ENCODE peak calls at places on chromosomes 3 and 15, in seven cellular contexts. O, F, Z, V, M, B and I are unnamed samples.

GRCh38 chr3:97613139-97613538 is 151.4 kb upstream of the ARL6 start:
- DNase-seq in Z (no peak), V (no peak), B (no peak), O (no peak), M (peak), F (no peak), I (no peak)

GRCh38 chr3:73401616-73402265 is 223.0 kb downstream of the PDZRN3 start:
- DNase-seq in Z (peak), O (peak), F (no peak), M (no peak), V (no peak), B (no peak), I (no peak)

GRCh38 chr15:96234109-96234892 is 96.2 kb upstream of the NR2F2 start:
- DNase-seq in V (no peak), O (no peak), F (peak), B (no peak), M (no peak), Z (peak), I (peak)

GRCh38 chr3:195195321-195196209 is 75.4 kb downstream of the XXYLT1 start:
- DNase-seq in B (no peak), F (no peak), M (peak), Z (no peak), V (no peak), O (peak), I (no peak)

GRCh38 chr3:20041197-20041780 is 1.0 kb downstream of the KAT2B start:
- DNase-seq in B (peak), O (peak), M (peak), F (no peak), V (peak), Z (peak), I (peak)

GRCh38 chr3:129576514-129577345 is 29.7 kb downstream of the PLXND1 start:
- DNase-seq in O (peak), Z (peak), V (peak), F (no peak), M (peak), B (peak), I (no peak)

GRCh38 chr15:60154764-60155163 is 150.7 kb downstream of the FOXB1 start:
- DNase-seq in Z (no peak), M (no peak), B (no peak), F (no peak), O (no peak), V (no peak), I (no peak)

GRCh38 chr15:88834211-88834812 is 31.1 kb downstream of the ACAN start:
- DNase-seq in B (peak), V (peak), F (no peak), Z (peak), M (no peak), O (no peak), I (peak)

GRCh38 chr15:31364301-31365031 is 37.8 kb downstream of the KLF13 start:
- DNase-seq in M (peak), B (peak), O (no peak), V (peak), F (no peak), Z (no peak), I (no peak)

GRCh38 chr3:57227930-57228733 is 603 bp downstream of the APPL1 start:
- DNase-seq in F (no peak), M (peak), B (peak), O (no peak), Z (peak), V (peak), I (peak)

GRCh38 chr3:149967067-149967685 is 3.5 kb downstream of the PFN2 start:
- DNase-seq in M (peak), F (no peak), B (peak), Z (no peak), V (no peak), O (peak), I (no peak)